ENCODE peak calls at places on chromosomes 16 and 17, in six cellular contexts. V is ovary; U is Right ventricle myocardium inferior; R is globus pallidus; P is ascending aorta; F is stimulated activated CD4-positive, alpha-beta T cell treated with anti-CD3 and anti-CD28 coated beads, Interleukin-1b, Interleukin-23, amount 100 ng/mL, for 24 hours. X is an unnamed sample.

GRCh38 chr16:82756283-82756599 is 129.5 kb downstream of the CDH13 start:
- DNase-seq in V (no peak), U (no peak), R (no peak), P (no peak), F (no peak), X (no peak)

GRCh38 chr17:31581491-31581890 is 190.0 kb downstream of the RAB11FIP4 start:
- DNase-seq in V (peak; percentile 50), U (no peak), R (peak; percentile 45), P (no peak), F (no peak), X (peak; percentile 61)

GRCh38 chr17:21686165-21687015 is 5.9 kb upstream of the KCNJ18 start:
- DNase-seq in V (no peak), U (no peak), R (no peak), P (no peak), F (no peak), X (no peak)

GRCh38 chr16:85123891-85124635 is 11.8 kb upstream of the CIBAR2 start:
- DNase-seq in V (no peak), U (peak; percentile 64), R (peak; percentile 50), P (peak; percentile 31), F (no peak), X (peak; percentile 4)

GRCh38 chr17:4598776-4599504 is 14.6 kb downstream of the SMTNL2 start:
- DNase-seq in V (peak; percentile 87), U (peak; percentile 84), R (no peak), P (no peak), F (no peak), X (no peak)

GRCh38 chr16:66751135-66751991 is at the start of gene DYNC1LI2:
- DNase-seq in V (peak; percentile 76), U (peak; percentile 95), R (peak; percentile 75), P (no peak), F (peak; percentile 64), X (peak; percentile 40)

GRCh38 chr16:27636453-27637200 is 86.7 kb downstream of the KATNIP start:
- DNase-seq in V (no peak), U (no peak), R (no peak), P (no peak), F (no peak), X (no peak)

GRCh38 chr17:31008374-31009035 is 37.7 kb downstream of the RNF135 start:
- DNase-seq in V (peak; percentile 56), U (peak; percentile 81), R (peak; percentile 55), P (no peak), F (peak; percentile 18), X (peak; percentile 46)

GRCh38 chr17:7436556-7437368 is 1.5 kb downstream of the TMEM102 start:
- DNase-seq in V (peak; percentile 72), U (peak; percentile 92), R (peak; percentile 76), P (no peak), F (peak; percentile 59), X (peak; percentile 34)

GRCh38 chr16:48627148-48627547 is 17.2 kb upstream of the N4BP1 start:
- DNase-seq in V (no peak), U (no peak), R (no peak), P (no peak), F (no peak), X (no peak)

GRCh38 chr17:68892658-68893057 is 62.5 kb downstream of the ABCA8 start:
- DNase-seq in V (no peak), U (no peak), R (no peak), P (no peak), F (no peak), X (no peak)

GRCh38 chr16:30382398-30383015 is at the start of gene SEPTIN1:
- DNase-seq in V (no peak), U (peak; percentile 59), R (no peak), P (no peak), F (peak; percentile 58), X (no peak)

GRCh38 chr16:3188925-3189825 is 1.2 kb downstream of the OR1F1 start:
- DNase-seq in V (no peak), U (no peak), R (no peak), P (no peak), F (peak; percentile 51), X (peak; percentile 63)